ENCODE peak calls at places on chromosomes 4 and X, in eight cellular contexts. One of them, this sample, is unnamed.

GRCh38 chr4:185096032-185096653 is 46.9 kb upstream of the SLC25A4 start:
- DNase-seq in WERI-Rb-1: peak
- DNase-seq in SK-N-SH: peak
- DNase-seq in fibroblast of pulmonary artery: peak
- DNase-seq in adrenal gland: peak
- DNase-seq in neural progenitor cell: peak
- DNase-seq in fibroblast of mammary gland: peak
- DNase-seq in coronary artery: no peak
- DNase-seq in this sample: peak

GRCh38 chr4:17029432-17029831 is 131.0 kb upstream of the LDB2 start:
- DNase-seq in WERI-Rb-1: no peak
- DNase-seq in SK-N-SH: no peak
- DNase-seq in fibroblast of pulmonary artery: no peak
- DNase-seq in adrenal gland: no peak
- DNase-seq in neural progenitor cell: no peak
- DNase-seq in fibroblast of mammary gland: no peak
- DNase-seq in coronary artery: no peak
- DNase-seq in this sample: no peak

GRCh38 chrX:47483310-47484268 is 567 bp upstream of the ZNF41 start:
- DNase-seq in WERI-Rb-1: peak
- DNase-seq in SK-N-SH: peak
- DNase-seq in fibroblast of pulmonary artery: peak
- DNase-seq in adrenal gland: peak
- DNase-seq in neural progenitor cell: peak
- DNase-seq in fibroblast of mammary gland: peak
- DNase-seq in coronary artery: no peak
- DNase-seq in this sample: peak

GRCh38 chr4:109658871-109659410 is 44.3 kb downstream of the CASP6 start:
- DNase-seq in WERI-Rb-1: no peak
- DNase-seq in SK-N-SH: no peak
- DNase-seq in fibroblast of pulmonary artery: peak
- DNase-seq in adrenal gland: no peak
- DNase-seq in neural progenitor cell: no peak
- DNase-seq in fibroblast of mammary gland: peak
- DNase-seq in coronary artery: no peak
- DNase-seq in this sample: peak

GRCh38 chr4:174358410-174358809 is 74.7 kb downstream of the CEP44 start:
- DNase-seq in WERI-Rb-1: no peak
- DNase-seq in SK-N-SH: no peak
- DNase-seq in fibroblast of pulmonary artery: no peak
- DNase-seq in adrenal gland: no peak
- DNase-seq in neural progenitor cell: no peak
- DNase-seq in fibroblast of mammary gland: no peak
- DNase-seq in coronary artery: no peak
- DNase-seq in this sample: no peak

GRCh38 chrX:39452404-39452803 is 645.4 kb downstream of the BCOR start:
- DNase-seq in WERI-Rb-1: no peak
- DNase-seq in SK-N-SH: no peak
- DNase-seq in fibroblast of pulmonary artery: no peak
- DNase-seq in adrenal gland: no peak
- DNase-seq in neural progenitor cell: no peak
- DNase-seq in fibroblast of mammary gland: no peak
- DNase-seq in coronary artery: no peak
- DNase-seq in this sample: no peak

GRCh38 chr4:188282620-188283232 is 143.5 kb downstream of the TRIML1 start:
- DNase-seq in WERI-Rb-1: no peak
- DNase-seq in SK-N-SH: no peak
- DNase-seq in fibroblast of pulmonary artery: no peak
- DNase-seq in adrenal gland: no peak
- DNase-seq in neural progenitor cell: peak
- DNase-seq in fibroblast of mammary gland: no peak
- DNase-seq in coronary artery: no peak
- DNase-seq in this sample: no peak

GRCh38 chr4:110793381-110793801 is 170.5 kb upstream of the PITX2 start:
- DNase-seq in WERI-Rb-1: no peak
- DNase-seq in SK-N-SH: no peak
- DNase-seq in fibroblast of pulmonary artery: peak
- DNase-seq in adrenal gland: no peak
- DNase-seq in neural progenitor cell: peak
- DNase-seq in fibroblast of mammary gland: peak
- DNase-seq in coronary artery: no peak
- DNase-seq in this sample: no peak

GRCh38 chrX:19705196-19705769 is 182.1 kb downstream of the SH3KBP1 start:
- DNase-seq in WERI-Rb-1: no peak
- DNase-seq in SK-N-SH: no peak
- DNase-seq in fibroblast of pulmonary artery: peak
- DNase-seq in adrenal gland: no peak
- DNase-seq in neural progenitor cell: no peak
- DNase-seq in fibroblast of mammary gland: peak
- DNase-seq in coronary artery: no peak
- DNase-seq in this sample: peak

GRCh38 chrX:103831342-103831802 is 685 bp downstream of the RAB9B start:
- DNase-seq in WERI-Rb-1: no peak
- DNase-seq in SK-N-SH: peak
- DNase-seq in fibroblast of pulmonary artery: peak
- DNase-seq in adrenal gland: peak
- DNase-seq in neural progenitor cell: peak
- DNase-seq in fibroblast of mammary gland: no peak
- DNase-seq in coronary artery: no peak
- DNase-seq in this sample: no peak

GRCh38 chr4:113869743-113870375 is 108.3 kb upstream of the CAMK2D start:
- DNase-seq in WERI-Rb-1: no peak
- DNase-seq in SK-N-SH: no peak
- DNase-seq in fibroblast of pulmonary artery: peak
- DNase-seq in adrenal gland: no peak
- DNase-seq in neural progenitor cell: no peak
- DNase-seq in fibroblast of mammary gland: peak
- DNase-seq in coronary artery: no peak
- DNase-seq in this sample: peak

GRCh38 chr4:78644744-78645330 is 93.3 kb downstream of the ANXA3 start:
- DNase-seq in WERI-Rb-1: peak
- DNase-seq in SK-N-SH: peak
- DNase-seq in fibroblast of pulmonary artery: peak
- DNase-seq in adrenal gland: peak
- DNase-seq in neural progenitor cell: peak
- DNase-seq in fibroblast of mammary gland: peak
- DNase-seq in coronary artery: peak
- DNase-seq in this sample: peak

GRCh38 chr4:184459413-184459812 is 14.9 kb downstream of the IRF2 start:
- DNase-seq in WERI-Rb-1: no peak
- DNase-seq in SK-N-SH: no peak
- DNase-seq in fibroblast of pulmonary artery: peak
- DNase-seq in adrenal gland: no peak
- DNase-seq in neural progenitor cell: no peak
- DNase-seq in fibroblast of mammary gland: peak
- DNase-seq in coronary artery: no peak
- DNase-seq in this sample: peak

GRCh38 chr4:41369680-41370079 is 113.0 kb downstream of the UCHL1 start:
- DNase-seq in WERI-Rb-1: no peak
- DNase-seq in SK-N-SH: no peak
- DNase-seq in fibroblast of pulmonary artery: peak
- DNase-seq in adrenal gland: peak
- DNase-seq in neural progenitor cell: no peak
- DNase-seq in fibroblast of mammary gland: no peak
- DNase-seq in coronary artery: peak
- DNase-seq in this sample: peak

GRCh38 chr4:104429150-104429741 is 65.4 kb downstream of the CXXC4 start:
- DNase-seq in WERI-Rb-1: no peak
- DNase-seq in SK-N-SH: no peak
- DNase-seq in fibroblast of pulmonary artery: peak
- DNase-seq in adrenal gland: no peak
- DNase-seq in neural progenitor cell: no peak
- DNase-seq in fibroblast of mammary gland: no peak
- DNase-seq in coronary artery: no peak
- DNase-seq in this sample: no peak

GRCh38 chr4:78551420-78552351 is at the start of gene ANXA3:
- DNase-seq in WERI-Rb-1: peak
- DNase-seq in SK-N-SH: peak
- DNase-seq in fibroblast of pulmonary artery: no peak
- DNase-seq in adrenal gland: no peak
- DNase-seq in neural progenitor cell: peak
- DNase-seq in fibroblast of mammary gland: no peak
- DNase-seq in coronary artery: no peak
- DNase-seq in this sample: no peak

GRCh38 chr4:43244688-43245382 is 352.3 kb downstream of the GRXCR1 start:
- DNase-seq in WERI-Rb-1: no peak
- DNase-seq in SK-N-SH: no peak
- DNase-seq in fibroblast of pulmonary artery: no peak
- DNase-seq in adrenal gland: no peak
- DNase-seq in neural progenitor cell: no peak
- DNase-seq in fibroblast of mammary gland: no peak
- DNase-seq in coronary artery: no peak
- DNase-seq in this sample: no peak

GRCh38 chrX:30900227-30900626 is 11.2 kb upstream of the TAB3 start:
- DNase-seq in WERI-Rb-1: no peak
- DNase-seq in SK-N-SH: no peak
- DNase-seq in fibroblast of pulmonary artery: no peak
- DNase-seq in adrenal gland: no peak
- DNase-seq in neural progenitor cell: no peak
- DNase-seq in fibroblast of mammary gland: no peak
- DNase-seq in coronary artery: no peak
- DNase-seq in this sample: no peak

GRCh38 chr4:8200302-8200975 is 1.3 kb downstream of the SH3TC1 start:
- DNase-seq in WERI-Rb-1: no peak
- DNase-seq in SK-N-SH: no peak
- DNase-seq in fibroblast of pulmonary artery: peak
- DNase-seq in adrenal gland: peak
- DNase-seq in neural progenitor cell: peak
- DNase-seq in fibroblast of mammary gland: peak
- DNase-seq in coronary artery: no peak
- DNase-seq in this sample: peak

GRCh38 chr4:168831919-168832745 is 177.9 kb downstream of the CBR4 start:
- DNase-seq in WERI-Rb-1: peak
- DNase-seq in SK-N-SH: peak
- DNase-seq in fibroblast of pulmonary artery: peak
- DNase-seq in adrenal gland: peak
- DNase-seq in neural progenitor cell: peak
- DNase-seq in fibroblast of mammary gland: peak
- DNase-seq in coronary artery: peak
- DNase-seq in this sample: peak

GRCh38 chr4:94208918-94209317 is 1.3 kb downstream of the SMARCAD1 start:
- DNase-seq in WERI-Rb-1: no peak
- DNase-seq in SK-N-SH: no peak
- DNase-seq in fibroblast of pulmonary artery: no peak
- DNase-seq in adrenal gland: no peak
- DNase-seq in neural progenitor cell: no peak
- DNase-seq in fibroblast of mammary gland: no peak
- DNase-seq in coronary artery: no peak
- DNase-seq in this sample: no peak
- H3K4me3 ChIP-seq in WERI-Rb-1: peak
- H3K4me3 ChIP-seq in SK-N-SH: peak
- H3K4me3 ChIP-seq in fibroblast of pulmonary artery: peak
- H3K4me3 ChIP-seq in adrenal gland: peak
- H3K4me3 ChIP-seq in neural progenitor cell: peak
- H3K4me3 ChIP-seq in fibroblast of mammary gland: peak
- H3K4me3 ChIP-seq in coronary artery: peak
- H3K4me3 ChIP-seq in this sample: peak

DNA sequence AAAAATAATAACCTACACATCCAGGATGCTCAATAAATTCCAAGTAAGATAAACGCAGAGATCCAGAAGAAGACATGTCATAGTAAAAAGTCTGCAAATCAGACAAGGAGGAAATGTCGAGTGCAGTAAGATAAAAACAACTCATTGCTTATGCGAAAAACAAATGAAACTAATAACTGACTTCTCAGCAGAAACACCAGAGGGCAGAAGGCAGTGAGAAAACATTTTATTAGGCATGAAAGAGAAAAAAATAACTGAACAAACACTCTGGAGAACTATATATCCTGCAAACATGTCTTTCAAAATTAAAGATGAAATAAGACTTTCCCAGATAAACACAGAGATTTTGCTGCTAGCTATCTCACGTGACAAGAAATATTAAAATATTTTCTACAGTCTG is 201.3 kb upstream of the CTSO start:
- DNase-seq in WERI-Rb-1: no peak
- DNase-seq in SK-N-SH: no peak
- DNase-seq in fibroblast of pulmonary artery: peak
- DNase-seq in adrenal gland: no peak
- DNase-seq in neural progenitor cell: no peak
- DNase-seq in fibroblast of mammary gland: no peak
- DNase-seq in coronary artery: no peak
- DNase-seq in this sample: peak
- TF ChIP-seq CTCF in WERI-Rb-1: no peak
- TF ChIP-seq CTCF in SK-N-SH: peak
- TF ChIP-seq CTCF in fibroblast of pulmonary artery: peak
- TF ChIP-seq CTCF in adrenal gland: no peak
- TF ChIP-seq CTCF in neural progenitor cell: no peak
- TF ChIP-seq CTCF in fibroblast of mammary gland: peak
- TF ChIP-seq CTCF in coronary artery: no peak
- TF ChIP-seq CTCF in this sample: peak

DNA sequence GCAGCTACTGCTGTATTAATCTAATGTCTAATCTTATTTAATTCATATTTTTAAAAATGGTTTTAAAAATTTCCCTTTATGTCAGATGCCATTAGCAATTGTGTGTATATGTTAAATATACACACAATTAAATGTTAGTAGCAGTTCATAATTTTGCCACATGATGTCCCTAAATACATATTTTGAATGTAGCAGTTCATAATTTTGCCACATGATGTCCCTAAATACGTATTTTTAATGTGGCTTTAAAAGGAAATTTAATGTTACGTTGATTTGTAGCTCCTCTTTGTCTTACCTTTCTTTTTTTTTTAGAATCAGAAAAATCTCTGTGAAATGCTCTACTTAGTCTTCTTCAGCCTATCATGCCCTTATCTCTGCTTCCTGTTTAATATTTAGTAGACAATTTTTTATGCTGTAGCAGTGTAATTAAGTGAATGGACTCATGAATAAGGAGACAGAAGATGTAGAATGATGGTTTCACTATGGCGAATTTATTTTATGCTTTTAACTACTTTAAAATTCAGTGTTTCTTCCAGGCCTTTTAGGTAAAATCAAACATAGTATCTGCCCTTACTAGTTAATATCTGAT is 26.1 kb downstream of the RBM46 start:
- DNase-seq in WERI-Rb-1: no peak
- DNase-seq in SK-N-SH: peak
- DNase-seq in fibroblast of pulmonary artery: peak
- DNase-seq in adrenal gland: no peak
- DNase-seq in neural progenitor cell: peak
- DNase-seq in fibroblast of mammary gland: peak
- DNase-seq in coronary artery: no peak
- DNase-seq in this sample: peak
- H3K4me3 ChIP-seq in WERI-Rb-1: no peak
- H3K4me3 ChIP-seq in SK-N-SH: peak
- H3K4me3 ChIP-seq in fibroblast of pulmonary artery: peak
- H3K4me3 ChIP-seq in adrenal gland: no peak
- H3K4me3 ChIP-seq in neural progenitor cell: no peak
- H3K4me3 ChIP-seq in fibroblast of mammary gland: no peak
- H3K4me3 ChIP-seq in coronary artery: peak
- H3K4me3 ChIP-seq in this sample: no peak

DNA sequence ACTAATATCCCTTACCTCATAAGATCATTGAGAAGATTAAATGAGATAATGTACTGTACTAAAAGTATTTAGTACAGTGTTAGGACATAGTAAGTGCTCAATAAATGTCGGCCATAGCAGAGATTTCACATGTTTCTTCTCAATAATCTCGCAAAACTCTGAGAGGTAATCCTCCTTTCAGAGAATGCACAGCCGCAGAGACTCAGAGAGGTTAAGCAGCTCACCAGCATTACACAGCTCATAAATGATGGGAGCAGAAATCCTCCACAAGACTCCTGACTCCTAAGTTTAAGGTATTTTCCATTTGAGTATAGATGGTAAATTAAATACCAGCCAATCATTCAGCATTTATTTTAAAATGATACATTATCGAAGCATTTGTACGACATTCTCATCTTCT is 34.6 kb downstream of the FAM114A1 start:
- DNase-seq in WERI-Rb-1: no peak
- DNase-seq in SK-N-SH: no peak
- DNase-seq in fibroblast of pulmonary artery: no peak
- DNase-seq in adrenal gland: no peak
- DNase-seq in neural progenitor cell: no peak
- DNase-seq in fibroblast of mammary gland: no peak
- DNase-seq in coronary artery: no peak
- DNase-seq in this sample: no peak
- TF ChIP-seq CTCF in WERI-Rb-1: no peak
- TF ChIP-seq CTCF in SK-N-SH: no peak
- TF ChIP-seq CTCF in fibroblast of pulmonary artery: no peak
- TF ChIP-seq CTCF in adrenal gland: no peak
- TF ChIP-seq CTCF in neural progenitor cell: no peak
- TF ChIP-seq CTCF in fibroblast of mammary gland: no peak
- TF ChIP-seq CTCF in coronary artery: no peak
- TF ChIP-seq CTCF in this sample: no peak

This sample was measured in cardiac fibroblast.